ENCODE peak calls at places on chromosomes 11 and 22, in five cellular contexts. J is A549, S is endodermal cell, X is OCI-LY7, O is heart left ventricle. N is an unnamed sample.

GRCh38 chr11:33674035-33674814 is 26.4 kb downstream of the C11orf91 start:
- DNase-seq in J (no peak), O (no peak), S (peak; percentile 31), X (no peak), N (no peak)

GRCh38 chr11:104005234-104005855 is 31.1 kb upstream of the DDI1 start:
- DNase-seq in O (no peak), S (no peak), X (no peak), J (no peak), N (no peak)

GRCh38 chr11:8839957-8840945 is 70.7 kb upstream of the AKIP1 start:
- DNase-seq in O (peak; percentile 40), S (peak; percentile 77), X (no peak), J (no peak), N (no peak)

GRCh38 chr22:42688914-42689275 is 31.8 kb downstream of the A4GALT start:
- DNase-seq in X (no peak), J (no peak), S (peak; percentile 83), O (peak; percentile 36), N (no peak)

GRCh38 chr11:114563077-114563476 is 3.4 kb upstream of the NXPE1 start:
- DNase-seq in O (no peak), J (peak; percentile 6), X (no peak), S (no peak), N (no peak)

GRCh38 chr11:1071571-1072115 is 3.0 kb upstream of the MUC2 start:
- DNase-seq in S (no peak), J (no peak), O (peak; percentile 18), X (no peak), N (no peak)

GRCh38 chr22:42925598-42925997 is 68.5 kb upstream of the ARFGAP3 start:
- DNase-seq in O (no peak), J (no peak), X (no peak), S (no peak), N (no peak)

GRCh38 chr22:19811811-19812771 is 42.6 kb downstream of the GNB1L start:
- DNase-seq in X (no peak), S (peak; percentile 37), O (no peak), J (no peak), N (no peak)

GRCh38 chr11:46075928-46076327 is 45.3 kb downstream of the PHF21A start:
- DNase-seq in J (peak; percentile 5), O (no peak), X (no peak), S (no peak), N (no peak)

GRCh38 chr22:27238935-27239510 is 562.5 kb downstream of the MN1 start:
- DNase-seq in O (peak; percentile 91), X (no peak), J (peak; percentile 91), S (no peak), N (peak; percentile 54)

GRCh38 chr11:111523343-111523742 is 8.8 kb downstream of the HOATZ start:
- DNase-seq in O (no peak), X (no peak), S (no peak), J (no peak), N (no peak)

GRCh38 chr11:134613646-134614045 is 201.6 kb upstream of the B3GAT1 start:
- DNase-seq in X (no peak), O (no peak), J (no peak), S (no peak), N (no peak)

GRCh38 chr11:2257023-2257700 is 13.2 kb downstream of the ASCL2 start:
- DNase-seq in J (no peak), S (peak; percentile 36), X (no peak), O (no peak), N (peak; percentile 50)

DNA sequence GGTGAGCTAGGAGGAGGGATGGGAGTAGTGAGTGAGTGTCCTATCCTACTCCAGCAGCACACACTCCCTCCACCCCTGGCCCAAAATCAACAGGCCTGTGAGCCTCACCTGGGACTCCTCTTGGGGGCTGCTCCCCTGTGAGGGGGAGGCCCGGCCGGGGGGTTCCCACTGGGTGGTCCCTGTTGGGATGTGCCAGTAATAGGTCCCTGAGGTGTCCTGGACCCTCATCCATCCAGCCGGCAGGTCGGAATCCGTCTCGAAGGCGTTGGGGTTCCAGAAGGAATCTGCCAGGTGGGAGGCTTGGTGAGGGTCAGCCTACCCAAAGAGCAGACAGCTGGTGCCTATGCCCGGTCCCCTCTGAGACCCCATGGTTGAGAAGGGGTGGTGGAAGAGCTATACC is 13.3 kb downstream of the SMPD1 start:
- DNase-seq in O (no peak), J (no peak), X (no peak), S (no peak), N (no peak)
- H3K4me3 ChIP-seq in O (no peak overlapping the region), J (no peak overlapping the region), X (peak overlapping the region; percentile 58), S (no peak overlapping the region), N (no peak overlapping the region)

DNA sequence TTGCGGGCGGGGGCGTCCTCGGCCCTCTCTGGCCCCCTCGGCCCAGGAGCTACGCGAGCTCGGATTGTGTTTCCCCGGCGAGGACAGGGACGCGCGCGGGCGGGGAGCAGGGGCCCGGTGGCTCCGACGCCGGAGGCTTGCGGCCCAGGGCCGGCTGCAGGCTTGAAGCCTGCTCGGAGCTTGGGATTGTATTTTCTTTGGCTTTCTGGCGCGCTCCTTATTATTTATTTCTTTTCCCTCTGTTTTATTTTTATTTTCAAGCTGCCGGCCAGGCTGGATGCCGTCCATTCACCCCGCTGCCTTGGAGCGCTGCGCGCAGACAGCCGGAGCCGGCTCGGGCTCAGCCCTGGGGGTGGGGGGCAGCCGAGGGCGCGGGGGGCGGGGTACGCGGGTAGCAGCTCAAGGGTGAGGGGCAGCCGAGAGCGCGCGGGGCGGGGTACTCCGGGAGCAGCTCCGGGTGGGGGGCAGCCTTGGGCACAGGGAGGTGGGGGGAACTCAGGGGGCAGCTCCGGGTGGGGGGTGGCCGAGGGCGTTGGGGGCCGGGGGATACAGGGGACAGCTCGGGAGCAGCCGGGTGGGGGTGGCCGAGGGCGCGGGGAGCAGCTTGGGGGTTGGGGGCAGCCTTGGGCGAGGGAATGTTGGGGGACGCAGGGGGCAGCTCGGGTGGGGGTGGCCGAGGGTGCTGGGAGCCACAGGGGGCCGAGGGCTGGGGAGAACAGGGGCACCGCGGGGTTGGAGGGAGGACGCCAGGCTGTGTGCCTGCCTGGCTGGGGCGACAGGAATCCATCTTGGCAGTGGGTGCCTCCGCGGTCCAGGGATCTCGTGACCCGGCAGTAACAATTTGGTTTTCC is 42.7 kb downstream of the KCNJ1 start:
- DNase-seq in S (no peak), J (no peak), O (no peak), X (no peak), N (no peak)
- H3K4me3 ChIP-seq in S (no peak overlapping the region), J (no peak overlapping the region), O (no peak overlapping the region), X (no peak overlapping the region), N (peak overlapping the region; percentile 58)

DNA sequence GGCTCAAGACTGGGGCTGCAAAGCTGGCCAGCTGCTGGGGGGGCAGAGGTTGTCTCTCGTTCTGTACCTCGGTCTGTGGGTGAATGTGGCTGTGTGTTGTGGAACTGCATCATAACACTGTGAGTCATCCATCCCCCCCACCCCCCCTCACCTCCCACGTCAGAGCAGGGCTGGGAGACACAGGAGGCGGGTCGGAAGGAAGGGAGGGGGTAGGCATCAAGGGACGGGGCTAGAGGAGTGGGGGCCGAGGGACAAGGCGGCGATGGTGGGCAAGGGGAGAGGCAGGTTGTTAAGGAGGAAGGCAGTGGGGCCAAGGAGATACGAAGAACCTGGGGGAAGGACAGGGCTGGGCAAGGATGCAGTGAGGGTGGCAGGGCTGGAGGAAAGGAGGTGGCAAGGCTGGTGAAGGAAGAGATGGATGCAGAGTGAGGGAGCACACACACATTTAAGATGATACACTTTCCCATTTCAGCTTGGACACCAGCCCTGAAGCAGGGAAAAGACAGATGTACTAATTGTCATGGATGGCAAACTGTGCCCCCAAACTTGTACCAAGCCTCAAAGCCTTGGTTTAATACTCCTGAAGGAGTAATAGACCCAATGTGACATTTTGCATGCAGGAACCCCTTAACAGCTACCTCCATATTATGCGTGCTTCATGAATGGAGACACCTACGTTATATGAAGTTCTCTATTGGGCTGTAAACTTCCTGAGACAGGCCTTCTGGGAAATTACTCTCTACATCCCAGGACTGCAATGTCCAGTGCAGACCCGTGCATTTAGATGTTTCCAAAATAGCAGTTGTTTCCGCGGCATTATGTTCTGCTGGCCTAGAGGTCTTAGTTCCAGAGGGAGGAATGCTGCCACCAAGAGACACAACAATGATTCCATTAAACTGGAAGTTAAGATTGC is at the start of gene YPEL4:
- DNase-seq in O (no peak), X (peak; percentile 21), J (peak; percentile 57), S (peak; percentile 89), N (peak; percentile 81)
- H3K4me3 ChIP-seq in O (peak within 1 kb of the TSS; percentile 6), X (peak within 1 kb of the TSS; percentile 65), J (peak within 1 kb of the TSS; percentile 35), S (peak within 1 kb of the TSS; percentile 67), N (peak within 1 kb of the TSS; percentile 43)

GRCh38 chr11:129190087-129190486 is 2.0 kb downstream of the ARHGAP32 start:
- DNase-seq in J (peak; percentile 60), O (no peak), X (no peak), S (no peak), N (no peak)
- H3K4me3 ChIP-seq in J (peak overlapping the region; percentile 5), O (no peak overlapping the region), X (no peak overlapping the region), S (no peak overlapping the region), N (no peak overlapping the region)

GRCh38 chr11:14974021-14974698 is 2.0 kb upstream of the CALCA start:
- DNase-seq in O (no peak), J (no peak), S (peak; percentile 82), X (no peak), N (no peak)
- H3K4me3 ChIP-seq in O (peak overlapping the region; percentile 3), J (no peak overlapping the region), S (peak overlapping the region; percentile 73), X (no peak overlapping the region), N (peak overlapping the region; percentile 43)

DNA sequence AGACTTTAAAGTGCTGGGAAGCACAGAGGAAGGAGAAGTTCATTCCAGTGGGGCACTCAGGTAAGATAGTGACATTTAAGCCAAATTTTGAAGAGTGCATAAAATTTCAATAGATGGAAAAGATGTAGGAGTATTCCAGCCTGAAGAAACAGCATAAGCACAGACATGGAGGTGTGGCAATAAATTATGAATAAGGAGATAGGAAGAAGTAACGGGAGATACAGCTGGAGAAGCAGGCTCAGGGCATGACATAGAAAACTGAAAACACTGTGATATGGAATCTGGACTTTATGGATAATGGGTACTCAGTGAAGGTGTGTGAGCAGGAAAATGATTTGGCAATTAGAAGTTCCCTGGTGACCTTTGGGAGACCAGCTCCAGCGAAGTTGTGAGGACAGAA is 33.3 kb downstream of the P4HA3 start:
- DNase-seq in O (no peak), J (peak; percentile 55), X (no peak), S (no peak), N (no peak)
- H3K4me3 ChIP-seq in O (no peak overlapping the region), J (peak overlapping the region; percentile 17), X (no peak overlapping the region), S (no peak overlapping the region), N (no peak overlapping the region)

GRCh38 chr22:45187891-45188290 is 24.2 kb downstream of the NUP50 start:
- DNase-seq in X (no peak), O (no peak), J (no peak), S (no peak), N (no peak)
- H3K4me3 ChIP-seq in X (no peak overlapping the region), O (no peak overlapping the region), J (no peak overlapping the region), S (no peak overlapping the region), N (no peak overlapping the region)